ENCODE peak calls at places on chromosomes 1 and 21, in four cellular contexts. One of them, this sample, is unnamed.

GRCh38 chr1:29236993-29237905 is 927 bp downstream of the PTPRU start:
- DNase-seq in K562: no peak
- DNase-seq in GM12878: no peak
- DNase-seq in H1: peak; percentile 58
- DNase-seq in this sample: peak; percentile 45

GRCh38 chr1:40047769-40048168 is 7.2 kb downstream of the CAP1 start:
- DNase-seq in K562: no peak
- DNase-seq in GM12878: no peak
- DNase-seq in H1: no peak
- DNase-seq in this sample: no peak

GRCh38 chr1:47856994-47857393 is 140.2 kb downstream of the TRABD2B start:
- DNase-seq in K562: no peak
- DNase-seq in GM12878: no peak
- DNase-seq in H1: no peak
- DNase-seq in this sample: no peak

GRCh38 chr1:87144981-87145380 is 183.7 kb upstream of the LMO4 start:
- DNase-seq in K562: no peak
- DNase-seq in GM12878: no peak
- DNase-seq in H1: no peak
- DNase-seq in this sample: no peak

GRCh38 chr1:29683472-29683871 is 447.1 kb downstream of the PTPRU start:
- DNase-seq in K562: no peak
- DNase-seq in GM12878: no peak
- DNase-seq in H1: peak; percentile 28
- DNase-seq in this sample: no peak

GRCh38 chr21:16154961-16155360 is 425.2 kb downstream of the USP25 start:
- DNase-seq in K562: no peak
- DNase-seq in GM12878: no peak
- DNase-seq in H1: no peak
- DNase-seq in this sample: no peak

GRCh38 chr1:27418786-27419185 is 26.4 kb downstream of the GPR3 start:
- DNase-seq in K562: no peak
- DNase-seq in GM12878: no peak
- DNase-seq in H1: no peak
- DNase-seq in this sample: no peak

GRCh38 chr1:9542425-9542824 is 3.2 kb downstream of the SLC25A33 start:
- DNase-seq in K562: peak; percentile 70
- DNase-seq in GM12878: no peak
- DNase-seq in H1: no peak
- DNase-seq in this sample: peak; percentile 44

GRCh38 chr21:34313116-34313515 is 50.7 kb upstream of the KCNE2 start:
- DNase-seq in K562: no peak
- DNase-seq in GM12878: no peak
- DNase-seq in H1: no peak
- DNase-seq in this sample: peak; percentile 6

GRCh38 chr1:114026797-114027196 is 47.5 kb downstream of the OLFML3 start:
- DNase-seq in K562: no peak
- DNase-seq in GM12878: no peak
- DNase-seq in H1: no peak
- DNase-seq in this sample: peak; percentile 20

GRCh38 chr1:114023377-114023776 is 44.1 kb downstream of the OLFML3 start:
- DNase-seq in K562: peak; percentile 37
- DNase-seq in GM12878: no peak
- DNase-seq in H1: no peak
- DNase-seq in this sample: no peak

GRCh38 chr1:114021665-114022099 is 42.4 kb downstream of the OLFML3 start:
- DNase-seq in K562: peak; percentile 14
- DNase-seq in GM12878: no peak
- DNase-seq in H1: no peak
- DNase-seq in this sample: no peak

GRCh38 chr1:114025609-114026401 is 46.5 kb downstream of the OLFML3 start:
- DNase-seq in K562: no peak
- DNase-seq in GM12878: no peak
- DNase-seq in H1: no peak
- DNase-seq in this sample: peak; percentile 51

DNA sequence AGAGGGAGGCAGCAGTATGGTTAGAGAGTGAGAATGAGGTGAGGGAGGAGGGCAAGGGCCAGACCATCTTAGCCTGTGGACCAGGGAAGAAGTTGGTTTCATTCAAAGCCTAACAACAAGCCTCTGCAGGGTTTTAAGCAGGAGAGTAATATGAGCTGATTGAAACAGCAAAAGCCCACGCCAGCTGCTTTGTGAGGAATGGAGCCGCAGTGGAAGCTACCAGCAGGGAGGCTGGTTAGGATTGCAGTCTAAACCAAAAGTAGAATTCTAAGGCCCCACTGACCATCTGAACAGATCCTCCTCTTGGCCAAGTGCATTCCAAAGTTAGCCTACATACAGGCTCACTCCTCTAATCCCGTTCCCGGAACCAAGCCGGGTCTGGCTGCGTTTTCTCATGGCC is 44.8 kb downstream of the OLFML3 start:
- DNase-seq in K562: no peak
- DNase-seq in GM12878: no peak
- DNase-seq in H1: no peak
- DNase-seq in this sample: no peak
- TF ChIP-seq CHD1 in K562: no peak
- TF ChIP-seq CHD1 in GM12878: no peak
- TF ChIP-seq CHD1 in H1: no peak
- TF ChIP-seq CHD1 in this sample: no peak

GRCh38 chr1:36352141-36352909 is 28.9 kb upstream of the EVA1B start:
- DNase-seq in K562: no peak
- DNase-seq in GM12878: no peak
- DNase-seq in H1: no peak
- DNase-seq in this sample: peak; percentile 42

GRCh38 chr1:36349839-36350238 is 26.4 kb upstream of the EVA1B start:
- DNase-seq in K562: no peak
- DNase-seq in GM12878: no peak
- DNase-seq in H1: no peak
- DNase-seq in this sample: no peak

GRCh38 chr1:36349241-36349671 is 25.8 kb upstream of the EVA1B start:
- DNase-seq in K562: no peak
- DNase-seq in GM12878: peak; percentile 88
- DNase-seq in H1: no peak
- DNase-seq in this sample: peak; percentile 64

GRCh38 chr1:36351222-36351977 is 28.0 kb upstream of the EVA1B start:
- DNase-seq in K562: no peak
- DNase-seq in GM12878: no peak
- DNase-seq in H1: no peak
- DNase-seq in this sample: peak; percentile 86

DNA sequence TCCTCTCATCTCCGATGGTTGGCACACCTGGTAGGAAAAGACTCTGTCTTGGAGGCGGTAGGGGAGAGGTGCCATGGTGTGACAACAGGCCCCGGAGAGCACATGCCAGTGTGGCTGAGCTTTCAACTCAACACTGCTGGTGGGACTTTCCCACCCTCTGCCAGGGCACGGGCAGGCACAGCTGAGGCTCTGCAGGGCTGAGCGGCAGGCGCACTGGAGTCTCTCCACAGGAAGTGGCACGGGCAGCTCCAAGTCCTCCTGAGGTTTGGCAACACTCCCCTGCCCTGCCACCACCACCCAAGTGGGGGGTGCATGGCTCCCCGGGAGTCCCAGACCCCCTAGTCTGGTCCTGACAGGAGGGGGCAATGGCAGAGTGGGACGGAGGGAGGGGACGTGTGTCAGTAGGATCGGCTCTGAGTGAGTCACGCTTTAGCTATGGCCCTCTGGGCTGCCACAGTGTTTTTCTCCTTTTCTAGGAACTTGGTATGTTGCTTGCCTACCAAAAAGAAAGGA is 27.3 kb upstream of the EVA1B start:
- DNase-seq in K562: no peak
- DNase-seq in GM12878: no peak
- DNase-seq in H1: no peak
- DNase-seq in this sample: peak; percentile 80
- TF ChIP-seq CHD1 in K562: no peak
- TF ChIP-seq CHD1 in GM12878: no peak
- TF ChIP-seq CHD1 in H1: no peak
- TF ChIP-seq CHD1 in this sample: no peak

DNA sequence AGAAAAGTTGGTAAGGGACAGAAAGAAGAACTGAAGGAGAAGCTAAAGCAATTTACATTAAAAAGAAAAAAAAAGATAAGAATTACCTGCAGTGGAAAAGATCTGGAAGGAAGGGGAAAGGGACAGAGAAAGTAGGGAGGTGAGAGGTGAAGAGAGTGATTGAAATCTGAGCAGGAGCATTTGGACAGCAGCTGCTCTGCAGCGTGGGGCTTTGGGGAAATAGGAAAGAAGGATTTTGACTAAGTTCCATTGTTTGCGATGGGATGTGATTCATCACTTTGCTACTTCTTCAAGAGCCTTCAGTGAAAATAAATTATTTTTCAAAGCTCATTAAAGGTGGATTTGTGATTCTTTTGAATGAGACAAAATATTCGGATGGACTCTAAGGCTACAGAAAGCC is 26.1 kb upstream of the NMNAT2 start:
- DNase-seq in K562: no peak
- DNase-seq in GM12878: no peak
- DNase-seq in H1: no peak
- DNase-seq in this sample: peak; percentile 31
- TF ChIP-seq CHD1 in K562: no peak
- TF ChIP-seq CHD1 in GM12878: no peak
- TF ChIP-seq CHD1 in H1: no peak
- TF ChIP-seq CHD1 in this sample: no peak

GRCh38 chr1:63664742-63665141 is 71.5 kb downstream of the PGM1 start:
- DNase-seq in K562: no peak
- DNase-seq in GM12878: no peak
- DNase-seq in H1: no peak
- DNase-seq in this sample: no peak

GRCh38 chr1:63663873-63664272 is 70.7 kb downstream of the PGM1 start:
- DNase-seq in K562: no peak
- DNase-seq in GM12878: no peak
- DNase-seq in H1: no peak
- DNase-seq in this sample: peak; percentile 24

GRCh38 chr1:63662056-63662836 is 69.0 kb downstream of the PGM1 start:
- DNase-seq in K562: no peak
- DNase-seq in GM12878: no peak
- DNase-seq in H1: no peak
- DNase-seq in this sample: peak; percentile 67

GRCh38 chr1:63662846-63663245 is 69.6 kb downstream of the PGM1 start:
- DNase-seq in K562: no peak
- DNase-seq in GM12878: no peak
- DNase-seq in H1: no peak
- DNase-seq in this sample: peak; percentile 64

GRCh38 chr1:63663301-63663700 is 70.1 kb downstream of the PGM1 start:
- DNase-seq in K562: no peak
- DNase-seq in GM12878: no peak
- DNase-seq in H1: no peak
- DNase-seq in this sample: peak; percentile 77
- TF ChIP-seq CHD1 in K562: no peak
- TF ChIP-seq CHD1 in GM12878: no peak
- TF ChIP-seq CHD1 in H1: no peak
- TF ChIP-seq CHD1 in this sample: no peak

GRCh38 chr1:209688746-209689234 is 13.6 kb downstream of the G0S2 start:
- DNase-seq in K562: peak; percentile 13
- DNase-seq in GM12878: no peak
- DNase-seq in H1: no peak
- DNase-seq in this sample: peak; percentile 52
- TF ChIP-seq CHD1 in K562: no peak
- TF ChIP-seq CHD1 in GM12878: no peak
- TF ChIP-seq CHD1 in H1: no peak
- TF ChIP-seq CHD1 in this sample: no peak

DNA sequence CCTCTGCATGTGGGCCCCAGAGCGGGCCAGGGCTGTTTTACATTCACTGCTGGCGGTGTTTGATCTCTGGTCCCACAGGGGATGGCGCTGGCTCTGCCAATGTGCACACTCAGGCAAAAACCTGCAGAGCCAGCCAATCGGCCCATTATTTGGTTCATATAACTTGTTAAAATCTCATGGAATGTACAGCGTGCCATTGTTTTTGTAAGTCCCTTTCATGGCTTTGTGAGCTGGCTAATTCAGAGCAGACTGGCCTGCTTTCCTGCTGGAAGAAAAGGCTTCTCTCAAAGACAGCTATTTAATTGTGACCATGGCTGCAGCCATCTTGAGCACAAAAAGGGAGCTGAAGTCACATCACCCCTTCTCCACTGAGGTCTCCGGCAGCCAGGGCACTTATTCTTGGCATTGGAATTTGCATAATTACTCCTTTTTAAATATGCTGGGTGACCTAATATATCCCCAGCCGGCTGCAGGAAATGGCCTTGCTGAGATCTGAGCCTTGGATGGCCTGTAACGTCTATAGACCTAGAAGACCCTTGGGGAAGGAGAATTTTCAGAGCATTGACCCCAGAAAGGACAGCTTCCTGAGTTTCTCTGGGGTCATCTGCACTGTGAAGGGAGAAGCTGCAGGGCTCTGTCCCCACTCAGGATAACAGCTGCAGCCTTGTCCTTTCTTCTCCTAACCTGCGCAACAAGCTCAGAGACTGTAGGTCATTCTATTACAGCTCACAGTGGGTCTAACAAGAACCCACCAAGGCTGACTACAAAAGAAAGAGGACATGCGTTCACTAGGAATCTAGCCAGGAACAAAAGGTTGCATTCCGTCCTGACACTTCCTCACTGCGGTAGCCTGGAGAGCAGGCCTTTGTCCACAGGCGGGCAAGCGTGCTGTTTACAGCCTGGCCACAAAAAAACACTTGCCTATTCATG is 45.8 kb downstream of the BCAR3 start:
- DNase-seq in K562: no peak
- DNase-seq in GM12878: no peak
- DNase-seq in H1: no peak
- DNase-seq in this sample: no peak
- TF ChIP-seq CHD1 in K562: no peak
- TF ChIP-seq CHD1 in GM12878: no peak
- TF ChIP-seq CHD1 in H1: no peak
- TF ChIP-seq CHD1 in this sample: no peak

DNA sequence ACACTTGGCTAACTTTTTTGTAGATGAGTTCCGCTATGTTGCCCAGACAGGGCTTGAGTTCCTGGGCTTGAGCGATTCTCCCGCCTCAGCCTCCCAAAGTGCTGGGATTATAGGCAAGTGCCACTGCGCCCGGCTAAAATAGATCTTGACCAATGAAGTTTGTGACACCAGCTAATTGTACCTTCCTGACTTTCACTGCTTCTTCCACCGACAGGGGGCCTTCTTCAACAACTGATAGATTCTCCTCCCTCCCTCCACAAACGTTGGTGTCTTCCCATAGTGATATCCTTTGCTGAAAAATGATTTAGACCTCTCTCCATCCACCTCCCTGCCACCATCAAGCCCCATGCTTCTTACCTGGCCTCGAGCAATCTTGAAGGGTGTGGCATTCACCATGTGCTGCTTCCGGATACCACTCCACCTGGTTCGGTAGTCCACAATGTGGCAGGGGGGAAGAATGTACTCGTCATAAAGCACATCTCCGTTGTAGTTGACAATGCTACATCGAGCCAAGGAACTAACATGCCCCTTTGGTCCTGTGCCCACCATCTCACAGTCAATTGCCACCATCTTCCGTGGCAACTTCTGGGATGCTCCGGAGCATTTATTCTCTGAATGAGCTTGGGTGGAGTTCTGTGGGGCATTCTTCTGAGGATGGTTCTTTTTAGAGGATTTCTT is 1.6 kb upstream of the METTL25B start:
- DNase-seq in K562: peak; percentile 91
- DNase-seq in GM12878: no peak
- DNase-seq in H1: no peak
- DNase-seq in this sample: peak; percentile 66
- TF ChIP-seq CHD1 in K562: peak; percentile 59
- TF ChIP-seq CHD1 in GM12878: no peak
- TF ChIP-seq CHD1 in H1: no peak
- TF ChIP-seq CHD1 in this sample: no peak